ENCODE peak calls at places on chromosomes 4 and X, in six cellular contexts. E is BE2C, R is astrocyte of the cerebellum, D is esophagus squamous epithelium, B is mucosa of descending colon, S is adipocyte. Y is an unnamed sample.

GRCh38 chr4:4640692-4641091 is 98.8 kb upstream of the STX18 start:
- DNase-seq in E (no peak), R (no peak), D (no peak), B (no peak), S (no peak), Y (no peak)

GRCh38 chr4:15913631-15913970 is 24.9 kb downstream of the FGFBP1 start:
- DNase-seq in E (no peak), R (peak), D (no peak), B (no peak), S (peak), Y (peak)

GRCh38 chr4:139606600-139607301 is 50.7 kb upstream of the SETD7 start:
- DNase-seq in E (no peak), R (no peak), D (no peak), B (no peak), S (peak), Y (no peak)

GRCh38 chr4:103306870-103307345 is 108.8 kb upstream of the CENPE start:
- DNase-seq in E (peak), R (no peak), D (no peak), B (peak), S (peak), Y (peak)

GRCh38 chr4:185822791-185823190 is 10.8 kb upstream of the SORBS2 start:
- DNase-seq in E (no peak), R (no peak), D (no peak), B (no peak), S (no peak), Y (no peak)

GRCh38 chr4:154073107-154073817 is 284.4 kb upstream of the SFRP2 start:
- DNase-seq in E (no peak), R (peak), D (no peak), B (no peak), S (peak), Y (no peak)

GRCh38 chrX:19350831-19351447 is 7.2 kb downstream of the PDHA1 start:
- DNase-seq in E (no peak), R (no peak), D (no peak), B (no peak), S (no peak), Y (no peak)

GRCh38 chr4:153467154-153467896 is 1.2 kb downstream of the TMEM131L start:
- DNase-seq in E (peak), R (no peak), D (peak), B (peak), S (peak), Y (peak)

GRCh38 chrX:69038188-69038587 is 127.1 kb downstream of the PJA1 start:
- DNase-seq in E (no peak), R (no peak), D (no peak), B (no peak), S (no peak), Y (no peak)

GRCh38 chrX:30577362-30577961 is at the start of gene TASL:
- DNase-seq in E (no peak), R (no peak), D (no peak), B (peak), S (no peak), Y (no peak)

GRCh38 chr4:129453524-129453923 is 357.6 kb downstream of the C4orf33 start:
- DNase-seq in E (no peak), R (no peak), D (no peak), B (no peak), S (no peak), Y (no peak)

GRCh38 chr4:59805176-59805575 is 1395.0 kb upstream of the ADGRL3 start:
- DNase-seq in E (no peak), R (no peak), D (no peak), B (no peak), S (no peak), Y (no peak)

GRCh38 chr4:124953059-124953850 is 240.7 kb upstream of the ANKRD50 start:
- DNase-seq in E (no peak), R (peak), D (no peak), B (no peak), S (peak), Y (no peak)

GRCh38 chr4:1043658-1044468 is 32.4 kb downstream of the FGFRL1 start:
- DNase-seq in E (peak), R (peak), D (no peak), B (peak), S (peak), Y (no peak)
- H3K4me3 ChIP-seq in E (no peak), R (no peak), D (no peak), B (no peak), S (peak), Y (no peak)

GRCh38 chr4:172547724-172548123 is 620.9 kb upstream of the GALNT7 start:
- DNase-seq in E (no peak), R (no peak), D (no peak), B (no peak), S (no peak), Y (no peak)

GRCh38 chr4:172543249-172543648 is 625.4 kb upstream of the GALNT7 start:
- DNase-seq in E (no peak), R (no peak), D (no peak), B (no peak), S (no peak), Y (no peak)

GRCh38 chr4:172546782-172547181 is 621.8 kb upstream of the GALNT7 start:
- DNase-seq in E (no peak), R (no peak), D (no peak), B (no peak), S (no peak), Y (no peak)
- H3K4me3 ChIP-seq in E (no peak), R (no peak), D (no peak), B (no peak), S (no peak), Y (no peak)

GRCh38 chr4:61889117-61889516 is 689.0 kb downstream of the ADGRL3 start:
- DNase-seq in E (no peak), R (no peak), D (no peak), B (no peak), S (no peak), Y (no peak)

GRCh38 chr4:61890321-61890720 is 690.2 kb downstream of the ADGRL3 start:
- DNase-seq in E (no peak), R (no peak), D (no peak), B (no peak), S (no peak), Y (no peak)

GRCh38 chr4:61891953-61892352 is 691.8 kb downstream of the ADGRL3 start:
- DNase-seq in E (no peak), R (no peak), D (no peak), B (no peak), S (no peak), Y (no peak)

GRCh38 chr4:61882381-61882780 is 682.3 kb downstream of the ADGRL3 start:
- DNase-seq in E (no peak), R (no peak), D (no peak), B (no peak), S (no peak), Y (no peak)

DNA sequence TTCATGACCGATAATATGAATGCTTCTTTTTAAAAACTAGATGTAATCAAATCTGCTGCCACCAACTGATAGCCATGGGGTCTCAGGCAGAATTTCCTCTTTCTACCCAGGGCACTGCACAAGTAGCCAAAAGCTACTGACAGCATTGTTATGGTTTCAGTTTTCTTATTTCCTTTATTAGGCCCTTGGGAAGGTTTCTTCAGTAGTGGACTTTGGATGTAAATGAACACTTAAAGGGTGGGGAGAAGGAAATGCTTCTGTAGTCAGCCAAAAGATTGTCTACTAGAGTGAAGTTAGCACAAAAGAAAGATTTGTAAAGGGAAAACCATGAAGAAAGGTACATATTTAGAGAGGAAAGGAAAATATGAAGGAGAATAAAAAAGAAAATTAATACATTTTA is 686.1 kb downstream of the ADGRL3 start:
- DNase-seq in E (no peak), R (no peak), D (no peak), B (peak), S (no peak), Y (peak)
- H3K4me3 ChIP-seq in E (no peak), R (no peak), D (no peak), B (no peak), S (no peak), Y (no peak)

GRCh38 chrX:41447897-41448296 is 754 bp downstream of the NYX start:
- DNase-seq in E (no peak), R (no peak), D (no peak), B (no peak), S (no peak), Y (no peak)
- H3K4me3 ChIP-seq in E (no peak), R (no peak), D (no peak), B (no peak), S (no peak), Y (no peak)

DNA sequence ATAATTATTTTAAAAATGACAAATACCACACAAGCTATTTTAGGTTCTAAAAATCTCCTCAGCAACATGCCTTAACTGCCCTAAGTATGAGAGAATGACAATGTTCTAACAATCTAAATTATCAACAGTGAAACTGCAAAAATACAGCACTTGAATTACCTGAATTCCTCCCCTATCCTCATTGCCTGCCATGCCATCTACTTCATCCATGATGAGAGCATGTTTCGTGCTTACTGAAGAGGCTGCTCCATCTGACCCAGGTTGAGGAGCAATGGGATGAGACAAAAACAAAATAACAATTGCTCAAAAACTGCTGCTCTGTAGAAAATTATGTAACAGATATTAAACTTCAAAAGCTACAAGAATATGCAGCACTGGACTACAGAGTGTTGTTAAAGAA is 63.3 kb downstream of the RFC1 start:
- DNase-seq in E (no peak), R (no peak), D (no peak), B (no peak), S (no peak), Y (no peak)
- H3K4me3 ChIP-seq in E (no peak), R (no peak), D (no peak), B (no peak), S (no peak), Y (no peak)

DNA sequence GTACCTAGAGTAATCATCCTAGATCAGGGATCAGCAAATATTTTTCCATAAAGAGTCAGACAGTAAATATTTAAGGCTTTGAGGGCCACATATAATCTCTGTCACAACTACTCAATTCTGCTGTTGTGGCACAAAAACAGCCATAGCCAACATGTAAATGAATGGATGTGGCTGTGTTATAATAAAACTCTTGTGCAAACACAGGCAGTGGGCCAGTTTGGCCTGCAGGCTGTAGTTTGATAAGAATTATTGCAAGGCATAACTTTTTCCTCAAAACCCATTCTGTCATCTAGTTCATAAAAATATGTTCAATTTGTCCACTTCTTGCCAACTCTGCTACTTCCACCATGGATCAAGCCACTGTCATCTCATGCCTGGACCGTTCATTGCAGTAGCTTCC is 39.4 kb upstream of the SHROOM4 start:
- DNase-seq in E (no peak), R (no peak), D (no peak), B (peak), S (no peak), Y (no peak)
- H3K4me3 ChIP-seq in E (no peak), R (no peak), D (no peak), B (no peak), S (no peak), Y (no peak)